ENCODE peak calls at places on chromosomes 16 and 17, in six cellular contexts. N is IMR-90, J is trophoblast cell, S is H1, B is mesenchymal stem cell, C is mesendoderm. U is an unnamed sample.
A peak's percentile ranks its signal among the peaks of the same experiment; 100 is the strongest.

GRCh38 chr17:2511138-2511461 is 588 bp downstream of the METTL16 start:
- DNase-seq in N (no peak), J (no peak), S (no peak), B (no peak), C (no peak), U (no peak)

GRCh38 chr17:50687200-50688066 is 20.3 kb downstream of the ANKRD40 start:
- DNase-seq in N (no peak), J (no peak), S (no peak), B (no peak), C (peak; percentile 62), U (peak; percentile 76)

GRCh38 chr17:17609121-17609520 is 17.6 kb upstream of the PEMT start:
- DNase-seq in N (no peak), J (no peak), S (no peak), B (no peak), C (peak; percentile 69), U (peak; percentile 79)

GRCh38 chr16:85621698-85622433 is 8.7 kb downstream of the GSE1 start:
- DNase-seq in N (no peak), J (peak; percentile 87), S (no peak), B (no peak), C (no peak), U (no peak)

GRCh38 chr17:15957206-15957605 is 12.3 kb downstream of the ADORA2B start:
- DNase-seq in N (no peak), J (peak; percentile 33), S (no peak), B (peak; percentile 38), C (no peak), U (no peak)

GRCh38 chr17:66533572-66533971 is 231.2 kb downstream of the PRKCA start:
- DNase-seq in N (peak; percentile 73), J (no peak), S (no peak), B (peak; percentile 85), C (peak; percentile 84), U (peak; percentile 68)

GRCh38 chr17:45170976-45171337 is 9.3 kb downstream of the HEXIM2 start:
- DNase-seq in N (peak; percentile 52), J (peak; percentile 68), S (no peak), B (peak; percentile 71), C (peak; percentile 37), U (peak; percentile 38)

GRCh38 chr16:1794908-1795666 is 1.6 kb upstream of the IGFALS start:
- DNase-seq in N (no peak), J (no peak), S (no peak), B (no peak), C (no peak), U (no peak)

GRCh38 chr17:41891135-41892065 is 26.2 kb upstream of the KLHL11 start:
- DNase-seq in N (no peak), J (no peak), S (no peak), B (no peak), C (no peak), U (no peak)

GRCh38 chr16:55954906-55955305 is 79.7 kb upstream of the CES5A start:
- DNase-seq in N (no peak), J (no peak), S (no peak), B (no peak), C (no peak), U (no peak)

GRCh38 chr17:34827008-34827407 is 134.3 kb downstream of the CCT6B start:
- DNase-seq in N (no peak), J (no peak), S (no peak), B (no peak), C (no peak), U (no peak)

GRCh38 chr17:56119191-56119590 is 34.1 kb upstream of the ANKFN1 start:
- DNase-seq in N (no peak), J (no peak), S (no peak), B (no peak), C (no peak), U (no peak)

GRCh38 chr16:54986404-54986803 is 55.7 kb downstream of the IRX5 start:
- DNase-seq in N (no peak), J (no peak), S (no peak), B (no peak), C (no peak), U (no peak)

GRCh38 chr17:65696739-65697394 is 135.4 kb upstream of the AXIN2 start:
- DNase-seq in N (peak; percentile 65), J (no peak), S (no peak), B (peak; percentile 51), C (peak; percentile 37), U (no peak)

GRCh38 chr16:54655171-54655590 is 275.5 kb upstream of the IRX5 start:
- DNase-seq in N (no peak), J (no peak), S (no peak), B (no peak), C (peak; percentile 39), U (no peak)

GRCh38 chr17:62627904-62628603 is 584 bp downstream of the MRC2 start:
- DNase-seq in N (peak; percentile 74), J (peak; percentile 29), S (no peak), B (peak; percentile 80), C (peak; percentile 53), U (peak; percentile 37)

GRCh38 chr17:49915670-49916069 is 53.3 kb upstream of the DLX4 start:
- DNase-seq in N (no peak), J (peak; percentile 83), S (no peak), B (no peak), C (peak; percentile 56), U (peak; percentile 62)

GRCh38 chr17:80408872-80409271 is 6.1 kb upstream of the ENDOV start:
- DNase-seq in N (no peak), J (no peak), S (no peak), B (no peak), C (no peak), U (no peak)

GRCh38 chr16:49623501-49624266 is 232.2 kb downstream of the ZNF423 start:
- DNase-seq in N (no peak), J (no peak), S (no peak), B (no peak), C (no peak), U (peak; percentile 12)

GRCh38 chr17:43079578-43080302 is 45.4 kb downstream of the BRCA1 start:
- DNase-seq in N (no peak), J (no peak), S (no peak), B (no peak), C (no peak), U (no peak)
- H3K23ac ChIP-seq in N (no peak overlapping the region), J (no peak overlapping the region), S (no peak overlapping the region), B (no peak overlapping the region), C (no peak overlapping the region), U (no peak overlapping the region)

DNA sequence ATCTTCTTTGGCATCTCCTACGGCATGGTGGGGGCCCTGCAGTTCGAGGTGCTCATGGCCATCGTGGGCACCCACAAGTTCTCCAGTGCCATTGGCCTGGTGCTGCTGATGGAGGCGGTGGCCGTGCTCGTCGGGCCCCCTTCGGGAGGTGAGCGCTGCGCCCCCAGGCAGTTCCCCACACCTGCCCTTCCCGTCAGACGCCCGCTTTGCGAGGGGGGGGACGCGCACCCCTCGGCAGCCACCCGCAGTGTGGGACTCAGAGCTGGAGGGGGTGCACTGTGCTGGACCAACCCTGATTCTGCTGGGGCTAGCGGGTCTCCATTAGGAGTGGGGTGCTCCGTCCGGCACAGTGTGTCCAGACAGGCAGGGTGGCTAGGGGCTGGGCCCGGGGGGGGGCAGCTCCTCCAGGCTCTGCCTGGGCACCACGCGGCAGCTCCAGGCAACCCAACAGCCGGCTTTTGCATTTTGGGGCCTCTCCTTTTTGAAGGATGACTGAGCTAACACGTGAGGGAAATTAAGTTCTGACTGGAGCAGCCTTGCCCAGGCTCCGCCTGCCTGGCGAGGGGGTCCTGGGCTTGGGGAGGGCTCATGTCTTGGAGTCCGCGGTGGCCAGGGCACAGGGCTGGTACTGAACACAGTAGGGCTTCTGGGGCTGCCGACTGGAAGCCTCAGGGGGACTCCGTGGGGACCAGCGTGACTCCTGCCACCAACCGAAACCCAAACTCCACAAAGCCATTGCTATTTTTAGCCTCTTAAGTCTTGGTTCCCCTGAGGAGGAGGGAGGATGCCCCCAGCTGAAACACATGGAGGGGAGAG is 9.1 kb downstream of the SLC16A3 start:
- DNase-seq in N (no peak), J (peak; percentile 12), S (no peak), B (no peak), C (no peak), U (no peak)
- H3K18ac ChIP-seq in N (no peak overlapping the region), J (no peak overlapping the region), S (no peak overlapping the region), B (no peak overlapping the region), C (no peak overlapping the region), U (no peak overlapping the region)

DNA sequence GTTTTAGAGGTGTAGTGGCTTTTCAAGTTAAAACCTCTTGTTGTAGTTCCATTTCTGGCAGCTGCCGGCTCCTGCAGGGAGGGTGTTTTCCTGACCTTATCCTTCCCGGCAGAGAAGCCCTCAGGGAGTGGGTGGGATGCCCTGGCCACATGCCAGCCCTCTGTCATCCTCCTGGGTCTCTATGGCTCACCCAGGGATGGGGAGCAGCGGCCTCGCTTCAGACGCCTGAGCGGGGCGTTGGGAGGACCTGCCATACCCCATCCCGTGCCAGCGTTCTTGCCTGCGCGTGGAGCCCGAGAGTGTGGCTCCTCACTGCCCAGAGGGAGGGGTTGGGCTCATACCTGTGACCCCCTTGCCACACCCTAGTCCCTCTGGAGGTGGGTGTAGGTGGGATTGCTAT is 11.9 kb downstream of the KCNJ12 start:
- DNase-seq in N (no peak), J (no peak), S (no peak), B (no peak), C (no peak), U (no peak)
- H3K23ac ChIP-seq in N (no peak overlapping the region), J (no peak overlapping the region), S (no peak overlapping the region), B (no peak overlapping the region), C (no peak overlapping the region), U (no peak overlapping the region)

DNA sequence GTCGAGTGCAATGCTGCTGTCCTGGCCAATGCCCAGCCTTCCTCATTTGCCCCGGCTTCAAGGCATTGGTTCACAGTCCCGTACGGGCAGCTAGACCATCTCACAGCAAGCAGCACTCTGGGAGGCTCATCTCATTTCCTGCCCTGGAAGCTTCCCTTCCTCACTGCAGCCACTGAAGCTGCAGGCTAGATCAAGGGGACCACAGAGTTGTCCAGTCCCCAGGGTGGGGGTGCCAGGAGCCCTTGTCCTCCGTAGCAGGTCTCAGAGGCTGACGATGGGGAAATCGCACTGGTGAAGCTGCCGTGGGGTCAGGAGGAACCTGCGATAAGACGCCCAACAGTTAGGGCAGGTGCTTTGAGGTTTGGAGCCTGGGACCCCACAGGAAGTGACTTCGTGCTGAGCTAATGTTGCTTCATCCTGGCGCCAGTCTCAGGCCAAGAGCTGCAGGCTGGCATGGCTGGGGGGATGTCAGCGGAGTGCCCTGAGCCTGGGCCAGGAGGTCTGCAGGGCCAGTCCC is at the start of gene SPNS3:
- DNase-seq in N (no peak), J (no peak), S (no peak), B (no peak), C (no peak), U (no peak)
- H3K18ac ChIP-seq in N (no peak within 1 kb of the TSS), J (no peak within 1 kb of the TSS), S (no peak within 1 kb of the TSS), B (no peak within 1 kb of the TSS), C (no peak within 1 kb of the TSS), U (no peak within 1 kb of the TSS)

DNA sequence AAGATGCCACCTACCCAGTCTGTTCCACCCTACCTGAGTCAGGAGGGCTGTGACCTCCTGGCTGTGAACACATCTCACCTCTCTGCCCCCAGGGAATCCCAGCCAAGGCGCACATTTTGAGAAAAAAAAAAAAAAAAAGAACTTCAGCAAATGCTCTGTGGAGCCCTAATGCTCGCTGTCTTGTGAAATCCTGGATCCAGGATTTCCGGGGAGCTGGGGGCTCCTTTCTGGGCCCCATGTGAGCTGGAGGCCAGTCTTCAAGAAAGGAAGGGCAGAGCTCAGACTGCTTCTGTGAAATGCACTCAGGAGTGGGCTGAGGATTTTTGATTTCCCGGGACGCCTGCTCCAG is 36.0 kb upstream of the EMP2 start:
- DNase-seq in N (no peak), J (no peak), S (no peak), B (no peak), C (no peak), U (no peak)
- H3K23ac ChIP-seq in N (no peak overlapping the region), J (no peak overlapping the region), S (no peak overlapping the region), B (no peak overlapping the region), C (no peak overlapping the region), U (no peak overlapping the region)

GRCh38 chr16:10015397-10015796 is 166.8 kb downstream of the GRIN2A start:
- DNase-seq in N (no peak), J (no peak), S (no peak), B (no peak), C (no peak), U (no peak)
- H3K18ac ChIP-seq in N (no peak overlapping the region), J (no peak overlapping the region), S (no peak overlapping the region), B (no peak overlapping the region), C (no peak overlapping the region), U (no peak overlapping the region)

U was measured in H9.